ENCODE peak calls at places on chromosomes 4 and X, in ten cellular contexts. One of them, this sample, is unnamed.

GRCh38 chrX:50470103-50471031 is at the start of gene DGKK:
- DNase-seq in left ventricle myocardium inferior: no peak
- DNase-seq in thoracic aorta: no peak
- DNase-seq in CD8-positive, alpha-beta T cell: no peak
- DNase-seq in mammary epithelial cell: no peak
- DNase-seq in OCI-LY7: no peak
- DNase-seq in SK-N-SH: peak; percentile 72
- DNase-seq in pancreas: peak; percentile 58
- DNase-seq in Peyer's patch: no peak
- DNase-seq in stomach: no peak
- DNase-seq in this sample: no peak

GRCh38 chr4:87532109-87532508 is 2.9 kb upstream of the SPARCL1 start:
- DNase-seq in left ventricle myocardium inferior: no peak
- DNase-seq in thoracic aorta: no peak
- DNase-seq in CD8-positive, alpha-beta T cell: no peak
- DNase-seq in mammary epithelial cell: no peak
- DNase-seq in OCI-LY7: no peak
- DNase-seq in SK-N-SH: no peak
- DNase-seq in pancreas: no peak
- DNase-seq in Peyer's patch: no peak
- DNase-seq in stomach: no peak
- DNase-seq in this sample: no peak

GRCh38 chrX:140917354-140918115 is 84.9 kb upstream of the SPANXB1 start:
- DNase-seq in left ventricle myocardium inferior: no peak
- DNase-seq in thoracic aorta: no peak
- DNase-seq in CD8-positive, alpha-beta T cell: no peak
- DNase-seq in mammary epithelial cell: no peak
- DNase-seq in OCI-LY7: no peak
- DNase-seq in SK-N-SH: no peak
- DNase-seq in pancreas: no peak
- DNase-seq in Peyer's patch: no peak
- DNase-seq in stomach: no peak
- DNase-seq in this sample: no peak

GRCh38 chr4:2042207-2042946 is 16.8 kb upstream of the NAT8L start:
- DNase-seq in left ventricle myocardium inferior: no peak
- DNase-seq in thoracic aorta: no peak
- DNase-seq in CD8-positive, alpha-beta T cell: no peak
- DNase-seq in mammary epithelial cell: no peak
- DNase-seq in OCI-LY7: peak; percentile 22
- DNase-seq in SK-N-SH: peak; percentile 81
- DNase-seq in pancreas: peak; percentile 80
- DNase-seq in Peyer's patch: peak; percentile 58
- DNase-seq in stomach: peak; percentile 49
- DNase-seq in this sample: peak; percentile 79

GRCh38 chrX:101287402-101287801 is 3.7 kb downstream of the TAF7L start:
- DNase-seq in left ventricle myocardium inferior: no peak
- DNase-seq in thoracic aorta: no peak
- DNase-seq in CD8-positive, alpha-beta T cell: no peak
- DNase-seq in mammary epithelial cell: peak; percentile 25
- DNase-seq in OCI-LY7: peak; percentile 47
- DNase-seq in SK-N-SH: peak; percentile 51
- DNase-seq in pancreas: no peak
- DNase-seq in Peyer's patch: no peak
- DNase-seq in stomach: no peak
- DNase-seq in this sample: no peak

GRCh38 chr4:3780347-3781171 is 14.4 kb downstream of the ADRA2C start:
- DNase-seq in left ventricle myocardium inferior: no peak
- DNase-seq in thoracic aorta: no peak
- DNase-seq in CD8-positive, alpha-beta T cell: no peak
- DNase-seq in mammary epithelial cell: no peak
- DNase-seq in OCI-LY7: no peak
- DNase-seq in SK-N-SH: peak; percentile 79
- DNase-seq in pancreas: peak; percentile 71
- DNase-seq in Peyer's patch: no peak
- DNase-seq in stomach: no peak
- DNase-seq in this sample: no peak

GRCh38 chrX:40434947-40435346 is 145.8 kb upstream of the ATP6AP2 start:
- DNase-seq in left ventricle myocardium inferior: peak; percentile 18
- DNase-seq in thoracic aorta: no peak
- DNase-seq in CD8-positive, alpha-beta T cell: no peak
- DNase-seq in mammary epithelial cell: no peak
- DNase-seq in OCI-LY7: no peak
- DNase-seq in SK-N-SH: peak; percentile 51
- DNase-seq in pancreas: no peak
- DNase-seq in Peyer's patch: no peak
- DNase-seq in stomach: no peak
- DNase-seq in this sample: no peak

GRCh38 chr4:13464973-13465372 is 19.2 kb downstream of the RAB28 start:
- DNase-seq in left ventricle myocardium inferior: no peak
- DNase-seq in thoracic aorta: no peak
- DNase-seq in CD8-positive, alpha-beta T cell: no peak
- DNase-seq in mammary epithelial cell: no peak
- DNase-seq in OCI-LY7: no peak
- DNase-seq in SK-N-SH: no peak
- DNase-seq in pancreas: no peak
- DNase-seq in Peyer's patch: no peak
- DNase-seq in stomach: no peak
- DNase-seq in this sample: no peak

GRCh38 chrX:19017271-19017670 is 33.4 kb upstream of the PHKA2 start:
- DNase-seq in left ventricle myocardium inferior: no peak
- DNase-seq in thoracic aorta: no peak
- DNase-seq in CD8-positive, alpha-beta T cell: no peak
- DNase-seq in mammary epithelial cell: no peak
- DNase-seq in OCI-LY7: peak; percentile 8
- DNase-seq in SK-N-SH: peak; percentile 73
- DNase-seq in pancreas: no peak
- DNase-seq in Peyer's patch: no peak
- DNase-seq in stomach: no peak
- DNase-seq in this sample: no peak

GRCh38 chr4:90727938-90728337 is 600.7 kb downstream of the CCSER1 start:
- DNase-seq in left ventricle myocardium inferior: no peak
- DNase-seq in thoracic aorta: no peak
- DNase-seq in CD8-positive, alpha-beta T cell: no peak
- DNase-seq in mammary epithelial cell: peak; percentile 43
- DNase-seq in OCI-LY7: no peak
- DNase-seq in SK-N-SH: no peak
- DNase-seq in pancreas: no peak
- DNase-seq in Peyer's patch: no peak
- DNase-seq in stomach: no peak
- DNase-seq in this sample: no peak

GRCh38 chr4:84146300-84146942 is 352.7 kb downstream of the NKX6-1 start:
- DNase-seq in left ventricle myocardium inferior: no peak
- DNase-seq in thoracic aorta: no peak
- DNase-seq in CD8-positive, alpha-beta T cell: no peak
- DNase-seq in mammary epithelial cell: no peak
- DNase-seq in OCI-LY7: no peak
- DNase-seq in SK-N-SH: no peak
- DNase-seq in pancreas: no peak
- DNase-seq in Peyer's patch: no peak
- DNase-seq in stomach: no peak
- DNase-seq in this sample: no peak

GRCh38 chr4:1609901-1610790 is 74.0 kb downstream of the FAM53A start:
- DNase-seq in left ventricle myocardium inferior: no peak
- DNase-seq in thoracic aorta: no peak
- DNase-seq in CD8-positive, alpha-beta T cell: no peak
- DNase-seq in mammary epithelial cell: no peak
- DNase-seq in OCI-LY7: no peak
- DNase-seq in SK-N-SH: no peak
- DNase-seq in pancreas: peak; percentile 4
- DNase-seq in Peyer's patch: no peak
- DNase-seq in stomach: no peak
- DNase-seq in this sample: no peak

GRCh38 chr4:89249313-89249712 is 58.3 kb downstream of the GPRIN3 start:
- DNase-seq in left ventricle myocardium inferior: no peak
- DNase-seq in thoracic aorta: no peak
- DNase-seq in CD8-positive, alpha-beta T cell: no peak
- DNase-seq in mammary epithelial cell: no peak
- DNase-seq in OCI-LY7: no peak
- DNase-seq in SK-N-SH: no peak
- DNase-seq in pancreas: no peak
- DNase-seq in Peyer's patch: no peak
- DNase-seq in stomach: no peak
- DNase-seq in this sample: no peak

DNA sequence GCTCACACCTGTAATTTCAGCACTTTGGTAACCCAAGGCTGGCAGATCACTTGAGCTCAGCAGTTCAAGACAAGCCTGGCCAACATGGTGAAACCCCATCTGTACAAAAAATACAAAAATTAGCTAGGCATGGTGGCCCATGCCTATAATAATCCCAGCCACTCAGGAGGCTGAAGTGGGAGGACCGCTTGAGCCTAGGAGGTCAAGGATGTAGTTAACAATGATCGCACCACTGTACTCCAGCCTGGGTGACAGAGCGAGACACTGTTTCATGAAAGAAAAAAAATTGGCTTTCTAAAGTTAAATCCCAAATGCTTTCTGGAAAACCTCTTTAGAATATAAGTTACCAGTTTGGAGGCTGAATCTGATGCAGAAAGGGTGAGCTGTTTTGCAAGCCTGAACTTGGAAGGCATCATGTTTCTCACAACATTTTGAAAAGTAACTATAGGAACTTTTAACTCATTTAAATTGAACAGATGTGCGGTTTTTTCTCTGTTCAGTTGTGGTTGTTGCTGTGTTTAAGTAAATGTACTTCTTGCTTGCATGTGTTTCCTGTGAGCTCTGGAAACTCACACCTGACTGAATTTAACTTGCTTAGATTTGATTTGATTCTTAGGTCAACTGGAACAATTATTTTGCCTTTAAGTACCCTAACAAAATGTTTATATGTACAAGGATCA is 39.8 kb upstream of the TMEM131L start:
- DNase-seq in left ventricle myocardium inferior: no peak
- DNase-seq in thoracic aorta: no peak
- DNase-seq in CD8-positive, alpha-beta T cell: no peak
- DNase-seq in mammary epithelial cell: peak; percentile 27
- DNase-seq in OCI-LY7: peak; percentile 90
- DNase-seq in SK-N-SH: no peak
- DNase-seq in pancreas: no peak
- DNase-seq in Peyer's patch: no peak
- DNase-seq in stomach: no peak
- DNase-seq in this sample: no peak
- H3K27ac ChIP-seq in left ventricle myocardium inferior: no peak overlapping the region
- H3K27ac ChIP-seq in thoracic aorta: no peak overlapping the region
- H3K27ac ChIP-seq in CD8-positive, alpha-beta T cell: peak overlapping the region; percentile 77
- H3K27ac ChIP-seq in mammary epithelial cell: no peak overlapping the region
- H3K27ac ChIP-seq in OCI-LY7: peak overlapping the region; percentile 94
- H3K27ac ChIP-seq in SK-N-SH: no peak overlapping the region
- H3K27ac ChIP-seq in pancreas: no peak overlapping the region
- H3K27ac ChIP-seq in Peyer's patch: no peak overlapping the region
- H3K27ac ChIP-seq in stomach: no peak overlapping the region
- H3K27ac ChIP-seq in this sample: no peak overlapping the region

GRCh38 chrX:65534450-65535292 is at the start of gene LAS1L:
- DNase-seq in left ventricle myocardium inferior: peak; percentile 88
- DNase-seq in thoracic aorta: peak; percentile 59
- DNase-seq in CD8-positive, alpha-beta T cell: peak; percentile 84
- DNase-seq in mammary epithelial cell: peak; percentile 91
- DNase-seq in OCI-LY7: peak; percentile 94
- DNase-seq in SK-N-SH: peak; percentile 88
- DNase-seq in pancreas: peak; percentile 86
- DNase-seq in Peyer's patch: peak; percentile 95
- DNase-seq in stomach: peak; percentile 91
- DNase-seq in this sample: peak; percentile 98
- TF ChIP-seq CTCF in left ventricle myocardium inferior: no peak
- TF ChIP-seq CTCF in thoracic aorta: no peak
- TF ChIP-seq CTCF in CD8-positive, alpha-beta T cell: no peak
- TF ChIP-seq CTCF in mammary epithelial cell: no peak
- TF ChIP-seq CTCF in OCI-LY7: no peak
- TF ChIP-seq CTCF in SK-N-SH: no peak
- TF ChIP-seq CTCF in pancreas: no peak
- TF ChIP-seq CTCF in Peyer's patch: no peak
- TF ChIP-seq CTCF in stomach: no peak
- TF ChIP-seq CTCF in this sample: no peak

DNA sequence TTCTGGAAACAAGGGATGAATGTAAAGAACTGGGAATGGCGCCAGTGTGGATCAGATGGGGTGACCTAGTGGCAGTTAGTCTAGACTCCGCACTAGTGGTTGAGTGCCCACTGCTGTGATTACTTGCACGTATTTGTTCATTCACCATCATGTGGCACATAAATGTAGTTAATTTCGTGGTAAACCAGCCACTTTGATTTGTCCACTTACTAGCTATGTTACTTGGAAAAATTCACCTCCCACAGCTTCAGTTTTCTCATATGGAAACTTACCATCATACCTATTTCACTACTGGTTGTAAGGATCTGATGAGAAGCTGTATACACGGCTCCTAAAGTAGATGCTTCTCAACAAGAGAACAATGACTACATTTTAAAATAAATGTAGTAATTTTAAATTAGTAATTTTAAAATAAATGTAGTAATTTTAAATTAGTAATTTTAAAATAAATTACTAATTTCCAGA is 394 bp upstream of the DYNLT3 start:
- DNase-seq in left ventricle myocardium inferior: no peak
- DNase-seq in thoracic aorta: no peak
- DNase-seq in CD8-positive, alpha-beta T cell: no peak
- DNase-seq in mammary epithelial cell: no peak
- DNase-seq in OCI-LY7: no peak
- DNase-seq in SK-N-SH: no peak
- DNase-seq in pancreas: no peak
- DNase-seq in Peyer's patch: no peak
- DNase-seq in stomach: no peak
- DNase-seq in this sample: no peak
- H3K27ac ChIP-seq in left ventricle myocardium inferior: peak overlapping the region; percentile 84
- H3K27ac ChIP-seq in thoracic aorta: peak overlapping the region; percentile 76
- H3K27ac ChIP-seq in CD8-positive, alpha-beta T cell: peak overlapping the region; percentile 93
- H3K27ac ChIP-seq in mammary epithelial cell: peak overlapping the region; percentile 79
- H3K27ac ChIP-seq in OCI-LY7: no peak overlapping the region
- H3K27ac ChIP-seq in SK-N-SH: peak overlapping the region; percentile 47
- H3K27ac ChIP-seq in pancreas: peak overlapping the region; percentile 54
- H3K27ac ChIP-seq in Peyer's patch: peak overlapping the region; percentile 92
- H3K27ac ChIP-seq in stomach: peak overlapping the region; percentile 90
- H3K27ac ChIP-seq in this sample: peak overlapping the region; percentile 83

GRCh38 chrX:153482376-153483015 is 12.1 kb upstream of the HAUS7 start:
- DNase-seq in left ventricle myocardium inferior: no peak
- DNase-seq in thoracic aorta: no peak
- DNase-seq in CD8-positive, alpha-beta T cell: no peak
- DNase-seq in mammary epithelial cell: no peak
- DNase-seq in OCI-LY7: no peak
- DNase-seq in SK-N-SH: no peak
- DNase-seq in pancreas: no peak
- DNase-seq in Peyer's patch: no peak
- DNase-seq in stomach: no peak
- DNase-seq in this sample: no peak
- TF ChIP-seq CTCF in left ventricle myocardium inferior: no peak
- TF ChIP-seq CTCF in thoracic aorta: no peak
- TF ChIP-seq CTCF in CD8-positive, alpha-beta T cell: no peak
- TF ChIP-seq CTCF in mammary epithelial cell: no peak
- TF ChIP-seq CTCF in OCI-LY7: no peak
- TF ChIP-seq CTCF in SK-N-SH: no peak
- TF ChIP-seq CTCF in pancreas: no peak
- TF ChIP-seq CTCF in Peyer's patch: no peak
- TF ChIP-seq CTCF in stomach: no peak
- TF ChIP-seq CTCF in this sample: no peak

This sample was measured in vagina.